ENCODE peak calls at places on chromosomes 2 and 18, in four cellular contexts. W is glomerular endothelial cell, K is KBM-7, G is MM.1S. F is an unnamed sample.

GRCh38 chr2:46167406-46167805 is 129.8 kb upstream of the EPAS1 start:
- DNase-seq in W (no peak), K (no peak), G (no peak), F (no peak)

GRCh38 chr18:24488824-24489493 is 28.5 kb downstream of the HRH4 start:
- DNase-seq in W (peak), K (peak), G (peak), F (peak)

GRCh38 chr2:26649322-26649721 is 8.2 kb upstream of the CIB4 start:
- DNase-seq in W (no peak), K (no peak), G (no peak), F (no peak)

GRCh38 chr18:22311301-22311700 is 106.4 kb downstream of the CTAGE1 start:
- DNase-seq in W (no peak), K (no peak), G (no peak), F (no peak)

GRCh38 chr2:231050018-231050901 is 6.4 kb upstream of the PSMD1 start:
- DNase-seq in W (no peak), K (no peak), G (no peak), F (no peak)

GRCh38 chr2:6913415-6914157 is 3.6 kb upstream of the RNF144A start:
- DNase-seq in W (no peak), K (no peak), G (no peak), F (no peak)

GRCh38 chr2:239881561-239882320 is 143.4 kb downstream of the NDUFA10 start:
- DNase-seq in W (peak), K (no peak), G (no peak), F (no peak)

GRCh38 chr18:79387214-79387613 is 8.5 kb upstream of the NFATC1 start:
- DNase-seq in W (no peak), K (no peak), G (no peak), F (no peak)

GRCh38 chr2:19359456-19359855 is 1.0 kb upstream of the OSR1 start:
- DNase-seq in W (no peak), K (no peak), G (no peak), F (no peak)

GRCh38 chr2:121232626-121233265 is 52.3 kb downstream of the TFCP2L1 start:
- DNase-seq in W (no peak), K (no peak), G (no peak), F (no peak)

GRCh38 chr2:71784734-71785549 is 331.6 kb downstream of the DYSF start:
- DNase-seq in W (no peak), K (no peak), G (no peak), F (no peak)

GRCh38 chr18:48354746-48355260 is 54.4 kb downstream of the ZBTB7C start:
- DNase-seq in W (no peak), K (no peak), G (no peak), F (no peak)

GRCh38 chr2:148876589-148877402 is 1.8 kb downstream of the KIF5C start:
- DNase-seq in W (no peak), K (no peak), G (no peak), F (peak)

GRCh38 chr18:7237670-7238272 is 6.9 kb downstream of the LRRC30 start:
- DNase-seq in W (no peak), K (no peak), G (no peak), F (no peak)

GRCh38 chr2:192286093-192286701 is 91.5 kb upstream of the TMEFF2 start:
- DNase-seq in W (peak), K (peak), G (peak), F (no peak)

GRCh38 chr18:63511285-63511684 is 30.9 kb upstream of the SERPINB12 start:
- DNase-seq in W (no peak), K (no peak), G (peak), F (peak)

GRCh38 chr2:214591359-214591758 is 180.5 kb downstream of the VWC2L start:
- DNase-seq in W (no peak), K (no peak), G (no peak), F (no peak)

GRCh38 chr2:203713381-203713780 is 6.9 kb downstream of the CD28 start:
- DNase-seq in W (no peak), K (no peak), G (no peak), F (no peak)

GRCh38 chr2:175600024-175600831 is 401.8 kb downstream of the LNPK start:
- DNase-seq in W (no peak), K (no peak), G (no peak), F (no peak)

GRCh38 chr18:36406805-36407204 is 109.3 kb downstream of the FHOD3 start:
- DNase-seq in W (no peak), K (no peak), G (no peak), F (no peak)

GRCh38 chr2:159204381-159204780 is 82.1 kb downstream of the WDSUB1 start:
- DNase-seq in W (no peak), K (no peak), G (no peak), F (no peak)

GRCh38 chr18:54983041-54983686 is 23.9 kb upstream of the CCDC68 start:
- DNase-seq in W (peak), K (peak), G (peak), F (peak)

GRCh38 chr2:168926621-168927386 is 25.7 kb downstream of the G6PC2 start:
- DNase-seq in W (no peak), K (no peak), G (no peak), F (no peak)

GRCh38 chr2:227862227-227862740 is 9.1 kb upstream of the DAW1 start:
- DNase-seq in W (peak), K (peak), G (peak), F (peak)

GRCh38 chr2:239186958-239187357 is 213.9 kb downstream of the HDAC4 start:
- DNase-seq in W (no peak), K (no peak), G (no peak), F (no peak)

GRCh38 chr2:86360781-86361180 is 23.4 kb upstream of the REEP1 start:
- DNase-seq in W (no peak), K (no peak), G (no peak), F (no peak)

GRCh38 chr18:71321319-71321718 is 1032.5 kb downstream of the SOCS6 start:
- DNase-seq in W (no peak), K (no peak), G (no peak), F (no peak)